ENCODE peak calls at places on chromosomes 16 and 17, in seven cellular contexts. One of them, this sample, is unnamed.

GRCh38 chr16:79018952-79019506 is 581.5 kb downstream of the MAF start:
- DNase-seq in heart left ventricle: no peak
- DNase-seq in colonic mucosa: no peak
- DNase-seq in fibroblast of villous mesenchyme: no peak
- DNase-seq in mammary epithelial cell: no peak
- DNase-seq in HL-60: no peak
- DNase-seq in CD4-positive, alpha-beta T cell: no peak
- DNase-seq in this sample: no peak

GRCh38 chr17:80125656-80126448 is 21.1 kb downstream of the EIF4A3 start:
- DNase-seq in heart left ventricle: no peak
- DNase-seq in colonic mucosa: no peak
- DNase-seq in fibroblast of villous mesenchyme: peak
- DNase-seq in mammary epithelial cell: no peak
- DNase-seq in HL-60: no peak
- DNase-seq in CD4-positive, alpha-beta T cell: no peak
- DNase-seq in this sample: no peak

GRCh38 chr17:44360826-44361225 is 2.8 kb downstream of the FAM171A2 start:
- DNase-seq in heart left ventricle: no peak
- DNase-seq in colonic mucosa: no peak
- DNase-seq in fibroblast of villous mesenchyme: peak
- DNase-seq in mammary epithelial cell: no peak
- DNase-seq in HL-60: no peak
- DNase-seq in CD4-positive, alpha-beta T cell: no peak
- DNase-seq in this sample: no peak

GRCh38 chr17:67974186-67974585 is 22.1 kb downstream of the C17orf58 start:
- DNase-seq in heart left ventricle: no peak
- DNase-seq in colonic mucosa: peak
- DNase-seq in fibroblast of villous mesenchyme: peak
- DNase-seq in mammary epithelial cell: no peak
- DNase-seq in HL-60: no peak
- DNase-seq in CD4-positive, alpha-beta T cell: no peak
- DNase-seq in this sample: no peak

GRCh38 chr16:83060-83603 is 5.1 kb downstream of the MPG start:
- DNase-seq in heart left ventricle: no peak
- DNase-seq in colonic mucosa: no peak
- DNase-seq in fibroblast of villous mesenchyme: no peak
- DNase-seq in mammary epithelial cell: no peak
- DNase-seq in HL-60: no peak
- DNase-seq in CD4-positive, alpha-beta T cell: no peak
- DNase-seq in this sample: no peak

GRCh38 chr16:82936941-82937551 is 310.3 kb downstream of the CDH13 start:
- DNase-seq in heart left ventricle: no peak
- DNase-seq in colonic mucosa: no peak
- DNase-seq in fibroblast of villous mesenchyme: peak
- DNase-seq in mammary epithelial cell: peak
- DNase-seq in HL-60: no peak
- DNase-seq in CD4-positive, alpha-beta T cell: no peak
- DNase-seq in this sample: peak

GRCh38 chr17:6456914-6457687 is 12.8 kb downstream of the PIMREG start:
- DNase-seq in heart left ventricle: peak
- DNase-seq in colonic mucosa: peak
- DNase-seq in fibroblast of villous mesenchyme: peak
- DNase-seq in mammary epithelial cell: peak
- DNase-seq in HL-60: no peak
- DNase-seq in CD4-positive, alpha-beta T cell: no peak
- DNase-seq in this sample: no peak

GRCh38 chr16:84638195-84638806 is 10.0 kb upstream of the KLHL36 start:
- DNase-seq in heart left ventricle: no peak
- DNase-seq in colonic mucosa: no peak
- DNase-seq in fibroblast of villous mesenchyme: no peak
- DNase-seq in mammary epithelial cell: no peak
- DNase-seq in HL-60: no peak
- DNase-seq in CD4-positive, alpha-beta T cell: no peak
- DNase-seq in this sample: no peak

GRCh38 chr17:47275245-47275984 is 21.8 kb downstream of the ITGB3 start:
- DNase-seq in heart left ventricle: peak
- DNase-seq in colonic mucosa: peak
- DNase-seq in fibroblast of villous mesenchyme: peak
- DNase-seq in mammary epithelial cell: peak
- DNase-seq in HL-60: no peak
- DNase-seq in CD4-positive, alpha-beta T cell: no peak
- DNase-seq in this sample: no peak

GRCh38 chr17:29645516-29646051 is 22.9 kb upstream of the CORO6 start:
- DNase-seq in heart left ventricle: peak
- DNase-seq in colonic mucosa: peak
- DNase-seq in fibroblast of villous mesenchyme: peak
- DNase-seq in mammary epithelial cell: peak
- DNase-seq in HL-60: no peak
- DNase-seq in CD4-positive, alpha-beta T cell: no peak
- DNase-seq in this sample: no peak

GRCh38 chr16:87470332-87470731 is 22.5 kb downstream of the ZCCHC14 start:
- DNase-seq in heart left ventricle: no peak
- DNase-seq in colonic mucosa: no peak
- DNase-seq in fibroblast of villous mesenchyme: peak
- DNase-seq in mammary epithelial cell: no peak
- DNase-seq in HL-60: no peak
- DNase-seq in CD4-positive, alpha-beta T cell: no peak
- DNase-seq in this sample: no peak

GRCh38 chr17:43526886-43527648 is 19.1 kb downstream of the ETV4 start:
- DNase-seq in heart left ventricle: no peak
- DNase-seq in colonic mucosa: no peak
- DNase-seq in fibroblast of villous mesenchyme: no peak
- DNase-seq in mammary epithelial cell: no peak
- DNase-seq in HL-60: no peak
- DNase-seq in CD4-positive, alpha-beta T cell: no peak
- DNase-seq in this sample: no peak

GRCh38 chr17:12089809-12090384 is 69.2 kb downstream of the MAP2K4 start:
- DNase-seq in heart left ventricle: no peak
- DNase-seq in colonic mucosa: no peak
- DNase-seq in fibroblast of villous mesenchyme: peak
- DNase-seq in mammary epithelial cell: peak
- DNase-seq in HL-60: no peak
- DNase-seq in CD4-positive, alpha-beta T cell: no peak
- DNase-seq in this sample: no peak

GRCh38 chr17:12081720-12082119 is 61.0 kb downstream of the MAP2K4 start:
- DNase-seq in heart left ventricle: no peak
- DNase-seq in colonic mucosa: no peak
- DNase-seq in fibroblast of villous mesenchyme: no peak
- DNase-seq in mammary epithelial cell: no peak
- DNase-seq in HL-60: no peak
- DNase-seq in CD4-positive, alpha-beta T cell: no peak
- DNase-seq in this sample: no peak

GRCh38 chr17:12088035-12088434 is 67.4 kb downstream of the MAP2K4 start:
- DNase-seq in heart left ventricle: no peak
- DNase-seq in colonic mucosa: no peak
- DNase-seq in fibroblast of villous mesenchyme: no peak
- DNase-seq in mammary epithelial cell: no peak
- DNase-seq in HL-60: no peak
- DNase-seq in CD4-positive, alpha-beta T cell: no peak
- DNase-seq in this sample: no peak

DNA sequence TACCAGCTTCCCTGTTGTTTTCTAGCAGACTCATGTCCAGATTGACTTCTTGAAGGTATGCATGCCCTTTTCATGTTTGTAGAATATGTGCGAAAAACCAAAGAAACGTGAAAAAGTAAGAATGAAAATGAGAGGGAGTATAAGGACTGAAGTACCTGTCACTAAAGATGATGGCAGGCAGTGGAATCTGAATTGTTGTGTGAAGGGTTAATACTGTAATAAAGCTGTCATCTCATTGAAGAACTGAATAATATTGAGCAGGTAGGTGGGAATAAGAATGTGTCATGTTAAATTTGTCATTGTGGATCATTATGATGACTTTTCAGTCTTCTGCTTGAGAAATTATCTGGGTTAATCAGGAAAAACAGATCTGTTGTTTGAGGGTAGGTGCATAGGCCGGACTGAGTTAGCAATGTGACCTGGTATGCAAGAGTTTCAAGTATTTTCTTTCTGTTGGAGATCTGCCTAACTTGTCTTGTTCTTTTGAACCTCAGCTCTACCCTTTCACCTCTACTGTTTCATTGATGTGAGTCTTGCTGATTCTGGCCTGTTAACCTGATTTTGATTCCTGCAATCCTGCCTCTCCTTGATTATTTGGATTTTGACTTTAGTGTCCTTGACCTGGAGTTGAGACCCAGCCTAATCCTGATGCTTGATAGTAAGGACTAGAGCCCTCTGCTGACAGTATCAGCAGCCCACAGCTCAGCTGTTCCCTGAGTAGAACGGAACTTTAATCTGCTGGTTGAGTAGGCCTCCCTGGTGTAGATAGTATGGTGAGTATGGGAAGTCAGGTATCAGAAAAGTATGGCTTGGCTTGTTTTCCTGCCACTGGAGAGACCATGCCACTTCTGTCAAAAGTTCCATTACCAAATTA is 64.6 kb downstream of the MAP2K4 start:
- DNase-seq in heart left ventricle: no peak
- DNase-seq in colonic mucosa: no peak
- DNase-seq in fibroblast of villous mesenchyme: no peak
- DNase-seq in mammary epithelial cell: no peak
- DNase-seq in HL-60: no peak
- DNase-seq in CD4-positive, alpha-beta T cell: no peak
- DNase-seq in this sample: no peak
- TF ChIP-seq CTCF in heart left ventricle: no peak
- TF ChIP-seq CTCF in colonic mucosa: no peak
- TF ChIP-seq CTCF in fibroblast of villous mesenchyme: no peak
- TF ChIP-seq CTCF in mammary epithelial cell: no peak
- TF ChIP-seq CTCF in HL-60: no peak
- TF ChIP-seq CTCF in CD4-positive, alpha-beta T cell: no peak
- TF ChIP-seq CTCF in this sample: no peak

GRCh38 chr16:67934306-67935095 is 2.1 kb downstream of the PSMB10 start:
- DNase-seq in heart left ventricle: no peak
- DNase-seq in colonic mucosa: no peak
- DNase-seq in fibroblast of villous mesenchyme: no peak
- DNase-seq in mammary epithelial cell: no peak
- DNase-seq in HL-60: no peak
- DNase-seq in CD4-positive, alpha-beta T cell: no peak
- DNase-seq in this sample: no peak

GRCh38 chr16:67936124-67936875 is at the start of gene PSMB10:
- DNase-seq in heart left ventricle: peak
- DNase-seq in colonic mucosa: peak
- DNase-seq in fibroblast of villous mesenchyme: peak
- DNase-seq in mammary epithelial cell: peak
- DNase-seq in HL-60: peak
- DNase-seq in CD4-positive, alpha-beta T cell: peak
- DNase-seq in this sample: peak

GRCh38 chr16:67935096-67935401 is 1.6 kb downstream of the PSMB10 start:
- DNase-seq in heart left ventricle: no peak
- DNase-seq in colonic mucosa: no peak
- DNase-seq in fibroblast of villous mesenchyme: no peak
- DNase-seq in mammary epithelial cell: no peak
- DNase-seq in HL-60: no peak
- DNase-seq in CD4-positive, alpha-beta T cell: no peak
- DNase-seq in this sample: no peak

GRCh38 chr16:67936876-67937605 is 391 bp upstream of the PSMB10 start:
- DNase-seq in heart left ventricle: peak
- DNase-seq in colonic mucosa: no peak
- DNase-seq in fibroblast of villous mesenchyme: no peak
- DNase-seq in mammary epithelial cell: peak
- DNase-seq in HL-60: peak
- DNase-seq in CD4-positive, alpha-beta T cell: peak
- DNase-seq in this sample: no peak

DNA sequence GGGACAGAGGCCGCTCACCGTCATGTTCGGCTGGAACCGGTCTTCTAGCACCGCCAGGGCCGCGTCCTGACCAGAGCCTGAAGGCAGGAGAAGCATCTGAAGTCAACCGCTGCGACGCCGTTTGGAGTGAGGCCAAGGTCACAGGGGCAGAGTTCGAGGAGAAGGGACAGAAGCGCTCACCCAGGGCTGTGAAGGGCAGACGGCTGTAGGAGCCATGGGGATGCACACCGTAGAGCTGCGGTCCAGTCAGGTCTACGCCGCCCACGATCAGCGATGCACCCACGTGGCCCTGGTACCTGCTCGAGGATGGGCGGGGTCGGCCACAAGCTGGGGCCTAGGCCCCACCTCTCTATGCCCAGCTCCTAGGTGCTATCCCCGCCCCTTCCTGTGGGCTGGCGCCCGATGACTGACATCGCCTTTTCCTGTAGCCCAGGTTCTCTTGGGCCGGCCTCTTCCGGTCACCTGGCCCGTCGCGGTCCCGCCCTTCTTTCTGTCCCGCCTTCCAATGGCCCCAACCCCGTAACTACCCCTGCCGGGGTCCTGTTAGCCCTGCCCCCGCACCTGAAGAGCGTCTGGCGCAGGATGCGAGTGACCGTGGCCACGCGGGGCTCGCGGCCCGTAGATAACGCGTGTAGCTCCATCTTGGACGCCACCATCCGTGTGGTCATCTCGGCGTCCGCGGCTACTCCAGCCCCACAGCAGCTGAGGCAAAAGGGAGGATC is 1.1 kb downstream of the PSMB10 start:
- DNase-seq in heart left ventricle: peak
- DNase-seq in colonic mucosa: peak
- DNase-seq in fibroblast of villous mesenchyme: peak
- DNase-seq in mammary epithelial cell: peak
- DNase-seq in HL-60: peak
- DNase-seq in CD4-positive, alpha-beta T cell: peak
- DNase-seq in this sample: peak
- TF ChIP-seq CTCF in heart left ventricle: no peak
- TF ChIP-seq CTCF in colonic mucosa: no peak
- TF ChIP-seq CTCF in fibroblast of villous mesenchyme: no peak
- TF ChIP-seq CTCF in mammary epithelial cell: no peak
- TF ChIP-seq CTCF in HL-60: no peak
- TF ChIP-seq CTCF in CD4-positive, alpha-beta T cell: no peak
- TF ChIP-seq CTCF in this sample: no peak

DNA sequence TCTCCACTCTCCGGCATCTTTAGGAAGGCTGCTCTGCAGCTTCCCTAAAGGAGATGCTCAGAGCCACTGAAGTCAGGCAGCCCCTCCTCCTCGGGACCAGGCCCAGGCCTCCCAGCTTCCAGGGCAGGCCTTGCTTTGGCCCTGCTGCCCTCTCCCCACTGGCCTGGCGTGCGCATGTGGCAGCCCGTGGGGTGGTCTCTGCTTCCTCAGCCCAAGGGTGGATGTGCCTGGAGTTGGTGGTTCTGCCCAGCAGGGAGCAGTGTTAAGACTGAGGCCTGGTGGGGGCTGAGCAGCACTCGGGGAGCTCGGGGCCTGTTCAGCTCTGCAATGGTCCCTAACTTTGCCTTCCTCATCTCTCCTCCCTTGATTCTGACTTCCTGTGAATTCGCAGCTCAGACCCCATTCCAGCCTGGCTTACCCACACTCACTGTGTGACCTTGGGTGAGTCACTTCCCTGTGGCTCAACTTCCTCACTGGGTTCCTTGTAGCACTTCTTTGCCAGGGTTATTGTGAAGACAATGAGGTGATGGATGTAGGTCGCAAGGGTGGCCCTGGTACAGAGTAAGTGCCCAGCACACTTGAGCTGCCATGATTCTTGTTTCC is 63.2 kb downstream of the NKD1 start:
- DNase-seq in heart left ventricle: no peak
- DNase-seq in colonic mucosa: no peak
- DNase-seq in fibroblast of villous mesenchyme: no peak
- DNase-seq in mammary epithelial cell: peak
- DNase-seq in HL-60: peak
- DNase-seq in CD4-positive, alpha-beta T cell: no peak
- DNase-seq in this sample: no peak
- TF ChIP-seq CTCF in heart left ventricle: no peak
- TF ChIP-seq CTCF in colonic mucosa: no peak
- TF ChIP-seq CTCF in fibroblast of villous mesenchyme: no peak
- TF ChIP-seq CTCF in mammary epithelial cell: no peak
- TF ChIP-seq CTCF in HL-60: no peak
- TF ChIP-seq CTCF in CD4-positive, alpha-beta T cell: no peak
- TF ChIP-seq CTCF in this sample: no peak

GRCh38 chr17:54781389-54781788 is 119.3 kb upstream of the TOM1L1 start:
- DNase-seq in heart left ventricle: no peak
- DNase-seq in colonic mucosa: no peak
- DNase-seq in fibroblast of villous mesenchyme: no peak
- DNase-seq in mammary epithelial cell: no peak
- DNase-seq in HL-60: no peak
- DNase-seq in CD4-positive, alpha-beta T cell: no peak
- DNase-seq in this sample: no peak
- TF ChIP-seq CTCF in heart left ventricle: no peak
- TF ChIP-seq CTCF in colonic mucosa: no peak
- TF ChIP-seq CTCF in fibroblast of villous mesenchyme: no peak
- TF ChIP-seq CTCF in mammary epithelial cell: no peak
- TF ChIP-seq CTCF in HL-60: no peak
- TF ChIP-seq CTCF in CD4-positive, alpha-beta T cell: no peak
- TF ChIP-seq CTCF in this sample: no peak